ENCODE peak calls at places on chromosome 18, in six cellular contexts. J is NCI-H748 treated with DMSO at 0.1 percent for 48 hours; R is SHP77 treated with DMSO at 0.1 percent for 48 hours; L is T-cell; N is activated CD4-positive, CD25-positive, alpha-beta regulatory T cell; Z is NCI-H1694 treated with DMSO at 0.1 percent for 48 hours. B is an unnamed sample.

GRCh38 chr18:67864677-67865340 is 348.3 kb upstream of the DSEL start:
- DNase-seq in R (no peak), J (no peak), L (no peak), N (no peak), Z (no peak), B (peak)

GRCh38 chr18:76468345-76469275 is 26.4 kb downstream of the ZNF516 start:
- DNase-seq in Z (no peak), N (no peak), L (no peak), R (no peak), J (no peak), B (no peak)

GRCh38 chr18:50790956-50791355 is 28.9 kb downstream of the MRO start:
- DNase-seq in N (no peak), Z (no peak), L (no peak), R (no peak), J (peak), B (no peak)

GRCh38 chr18:21141678-21142422 is 30.2 kb upstream of the ROCK1 start:
- DNase-seq in J (no peak), L (no peak), R (no peak), N (no peak), Z (no peak), B (no peak)

GRCh38 chr18:48835119-48835518 is 115.6 kb downstream of the SMAD7 start:
- DNase-seq in R (no peak), Z (no peak), J (no peak), N (no peak), L (no peak), B (no peak)

GRCh38 chr18:44465337-44465736 is 215.4 kb upstream of the SETBP1 start:
- DNase-seq in N (no peak), J (no peak), L (no peak), Z (no peak), R (no peak), B (peak)

GRCh38 chr18:23588836-23589560 is 2.7 kb upstream of the NPC1 start:
- DNase-seq in Z (no peak), J (no peak), L (no peak), N (no peak), R (no peak), B (peak)

GRCh38 chr18:59900222-59901128 is 679 bp downstream of the PMAIP1 start:
- DNase-seq in Z (peak), L (peak), N (peak), J (peak), R (no peak), B (peak)

GRCh38 chr18:64271264-64271663 is 122.4 kb upstream of the LINC00305 start:
- DNase-seq in R (peak), Z (no peak), N (no peak), L (no peak), J (peak), B (peak)

GRCh38 chr18:67545681-67546080 is 29.2 kb upstream of the DSEL start:
- DNase-seq in N (no peak), J (no peak), Z (no peak), L (no peak), R (no peak), B (no peak)

GRCh38 chr18:52588916-52589315 is 248.9 kb downstream of the DCC start:
- DNase-seq in N (no peak), R (no peak), J (no peak), Z (no peak), L (no peak), B (peak)

B was measured in astrocyte of the hippocampus.